ENCODE peak calls at places on chromosomes 2 and 18, in five cellular contexts. N is NCI-H2171 treated with DMSO at 0.1 percent for 48 hours, G is mucosa of gallbladder, Y is GM12892, T is T-helper 17 cell. X is an unnamed sample.

GRCh38 chr2:11855120-11855760 is 108.8 kb downstream of the LPIN1 start:
- DNase-seq in Y (no peak), T (no peak), G (no peak), N (peak), X (no peak)

GRCh38 chr2:23745068-23745725 is 181.7 kb downstream of the ATAD2B start:
- DNase-seq in G (no peak), T (no peak), N (peak), Y (no peak), X (no peak)

GRCh38 chr2:181786371-181787228 is 104.9 kb upstream of the ITPRID2 start:
- DNase-seq in Y (no peak), N (no peak), G (no peak), T (no peak), X (no peak)

GRCh38 chr2:135052997-135053474 is 944 bp downstream of the RAB3GAP1 start:
- DNase-seq in Y (no peak), N (no peak), T (no peak), G (no peak), X (no peak)

GRCh38 chr2:73907840-73908452 is 15.1 kb downstream of the ACTG2 start:
- DNase-seq in N (no peak), T (peak), G (peak), Y (peak), X (no peak)

GRCh38 chr2:89851583-89851905 is 1160.1 kb downstream of the RPIA start:
- DNase-seq in G (no peak), T (no peak), Y (no peak), N (no peak), X (no peak)

GRCh38 chr18:69817335-69817935 is 130.2 kb downstream of the CD226 start:
- DNase-seq in N (no peak), T (no peak), G (no peak), Y (no peak), X (no peak)

GRCh38 chr18:63319383-63320040 is at the start of gene BCL2:
- DNase-seq in T (no peak), Y (no peak), N (peak), G (no peak), X (no peak)

GRCh38 chr18:53946561-53946960 is 277.9 kb downstream of the MBD2 start:
- DNase-seq in N (peak), T (no peak), Y (no peak), G (no peak), X (no peak)

GRCh38 chr2:105373344-105373781 is 25.5 kb downstream of the FHL2 start:
- DNase-seq in T (no peak), Y (no peak), N (no peak), G (peak), X (peak)